ENCODE peak calls at places on chromosomes 12 and 14, in nine cellular contexts. W, D, A, P, Q, O, E, C and V are unnamed samples.

GRCh38 chr12:114673169-114673833 is 10.7 kb downstream of the TBX3 start:
- DNase-seq in O (peak; percentile 31), W (no peak), C (peak; percentile 82), D (no peak), A (peak; percentile 93), P (peak; percentile 80), E (peak; percentile 93), Q (no peak), V (no peak)

GRCh38 chr12:106754331-106754730 is 20.2 kb upstream of the RIC8B start:
- DNase-seq in C (no peak), O (no peak), Q (no peak), D (no peak), P (no peak), W (no peak), E (no peak), A (no peak), V (no peak)

GRCh38 chr14:79665556-79665955 is 545.7 kb downstream of the DIO2 start:
- DNase-seq in O (no peak), Q (no peak), W (no peak), P (no peak), E (no peak), C (no peak), A (no peak), D (no peak), V (no peak)

GRCh38 chr14:29865299-29865698 is 62.3 kb downstream of the PRKD1 start:
- DNase-seq in E (no peak), D (no peak), Q (no peak), C (no peak), W (no peak), O (no peak), P (peak; percentile 3), A (no peak), V (no peak)

GRCh38 chr14:92274055-92274454 is 48.9 kb upstream of the SLC24A4 start:
- DNase-seq in O (no peak), P (no peak), A (no peak), C (no peak), W (no peak), Q (no peak), D (no peak), E (no peak), V (no peak)

GRCh38 chr12:47378907-47379306 is 299.1 kb upstream of the AMIGO2 start:
- DNase-seq in P (peak; percentile 23), A (no peak), Q (no peak), C (no peak), E (peak; percentile 25), O (no peak), W (no peak), D (no peak), V (no peak)

GRCh38 chr12:73598626-73599025 is 939.0 kb upstream of the ATXN7L3B start:
- DNase-seq in E (no peak), C (no peak), W (no peak), D (no peak), A (peak; percentile 54), Q (no peak), P (no peak), O (no peak), V (no peak)

GRCh38 chr12:125287155-125287847 is 222.1 kb downstream of the AACS start:
- DNase-seq in W (no peak), A (no peak), C (no peak), P (no peak), D (no peak), Q (no peak), O (no peak), E (no peak), V (no peak)

GRCh38 chr12:110252716-110253115 is 28.3 kb upstream of the ATP2A2 start:
- DNase-seq in E (no peak), D (no peak), A (no peak), Q (no peak), W (no peak), P (no peak), O (no peak), C (peak; percentile 92), V (peak; percentile 77)

GRCh38 chr14:55508676-55509075 is 68.3 kb upstream of the TBPL2 start:
- DNase-seq in D (no peak), E (no peak), P (peak; percentile 34), W (no peak), C (no peak), O (no peak), Q (no peak), A (no peak), V (no peak)

GRCh38 chr14:32382704-32383103 is 53.6 kb downstream of the AKAP6 start:
- DNase-seq in P (no peak), E (no peak), A (peak; percentile 66), Q (no peak), D (no peak), W (no peak), O (no peak), C (peak; percentile 45), V (no peak)

GRCh38 chr14:56004807-56005579 is 113.2 kb upstream of the PELI2 start:
- DNase-seq in E (peak; percentile 77), A (peak; percentile 26), C (peak; percentile 29), O (no peak), D (peak; percentile 3), P (peak; percentile 86), Q (no peak), W (no peak), V (no peak)

GRCh38 chr14:86321151-86321550 is 791.2 kb downstream of the FLRT2 start:
- DNase-seq in C (no peak), O (no peak), A (no peak), P (no peak), E (peak; percentile 49), D (no peak), W (no peak), Q (no peak), V (no peak)

GRCh38 chr14:55245657-55246268 is 25.5 kb upstream of the FBXO34 start:
- DNase-seq in A (peak; percentile 22), W (no peak), Q (no peak), C (peak; percentile 38), O (no peak), E (peak; percentile 42), D (no peak), P (peak; percentile 30), V (no peak)

GRCh38 chr12:1592444-1593231 is 1.7 kb downstream of the FBXL14 start:
- DNase-seq in P (peak; percentile 66), C (peak; percentile 24), E (peak; percentile 84), O (no peak), D (peak; percentile 54), A (peak; percentile 60), Q (no peak), W (no peak), V (no peak)
- TF ChIP-seq CTCF in P (peak; percentile 19), C (no peak), E (peak; percentile 11), O (no peak), D (no peak), A (no peak), Q (no peak), W (no peak), V (peak; percentile 45)

GRCh38 chr12:94152292-94153083 is 4.1 kb downstream of the PLXNC1 start:
- DNase-seq in P (no peak), C (no peak), E (no peak), Q (peak; percentile 65), W (no peak), D (no peak), O (no peak), A (no peak), V (no peak)

GRCh38 chr12:94151577-94151976 is 3.2 kb downstream of the PLXNC1 start:
- DNase-seq in O (no peak), A (no peak), D (no peak), C (no peak), P (no peak), E (no peak), W (no peak), Q (peak; percentile 69), V (no peak)

GRCh38 chr12:94149781-94150482 is 1.6 kb downstream of the PLXNC1 start:
- DNase-seq in O (no peak), P (no peak), C (peak; percentile 72), D (no peak), W (no peak), Q (no peak), E (no peak), A (no peak), V (peak; percentile 77)

GRCh38 chr12:94148841-94149780 is 734 bp downstream of the PLXNC1 start:
- DNase-seq in A (peak; percentile 11), P (peak; percentile 40), Q (peak; percentile 69), C (peak; percentile 64), W (no peak), D (peak; percentile 38), O (no peak), E (peak; percentile 23), V (peak; percentile 92)

DNA sequence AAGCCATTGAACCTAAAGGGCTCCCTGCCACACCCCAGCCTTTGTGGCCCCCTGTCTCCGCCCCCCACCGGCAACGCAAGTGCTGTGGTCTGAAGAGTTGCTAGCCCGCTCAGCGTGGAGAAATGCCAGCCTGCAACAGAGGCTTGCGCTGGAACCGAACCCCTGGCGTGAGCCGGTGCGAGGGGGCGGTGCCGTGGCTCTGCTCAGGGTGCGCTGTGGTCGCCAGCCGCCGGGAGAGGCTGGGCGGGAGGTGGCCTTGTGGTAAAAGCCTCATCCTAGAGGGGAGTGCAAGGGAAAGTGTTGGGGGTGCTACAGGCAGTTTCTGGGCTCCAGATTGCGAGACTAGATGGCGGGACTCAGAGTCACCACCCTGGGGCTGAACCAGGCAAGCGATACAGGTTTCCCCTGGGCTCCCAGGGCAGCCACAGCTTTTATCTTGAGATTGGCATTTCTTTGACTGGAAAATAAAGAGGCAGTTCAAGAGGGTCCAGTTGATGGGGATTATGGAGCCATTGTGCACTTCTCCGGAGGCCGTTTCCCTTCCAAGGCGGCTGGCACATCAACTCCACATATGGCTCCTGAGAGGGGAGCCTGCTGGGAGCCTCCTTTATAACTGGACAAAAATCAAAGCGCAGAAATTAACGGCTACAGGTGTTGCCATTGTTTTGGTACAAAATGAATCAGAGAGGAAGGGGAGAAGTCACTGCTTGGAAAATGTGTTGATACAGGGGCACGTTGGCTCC is 2.3 kb downstream of the PLXNC1 start:
- DNase-seq in D (peak; percentile 25), O (no peak), E (no peak), W (no peak), A (no peak), C (peak; percentile 38), P (no peak), Q (peak; percentile 68), V (no peak)
- TF ChIP-seq CTCF in D (no peak), O (no peak), E (no peak), W (no peak), A (no peak), C (no peak), P (no peak), Q (no peak), V (no peak)

GRCh38 chr12:22702690-22703089 is 77.7 kb downstream of the ETNK1 start:
- DNase-seq in Q (no peak), C (no peak), A (peak; percentile 7), E (no peak), O (no peak), P (peak; percentile 20), D (no peak), W (no peak), V (no peak)
- TF ChIP-seq CTCF in Q (no peak), C (no peak), A (no peak), E (no peak), O (no peak), P (no peak), D (no peak), W (no peak), V (no peak)

DNA sequence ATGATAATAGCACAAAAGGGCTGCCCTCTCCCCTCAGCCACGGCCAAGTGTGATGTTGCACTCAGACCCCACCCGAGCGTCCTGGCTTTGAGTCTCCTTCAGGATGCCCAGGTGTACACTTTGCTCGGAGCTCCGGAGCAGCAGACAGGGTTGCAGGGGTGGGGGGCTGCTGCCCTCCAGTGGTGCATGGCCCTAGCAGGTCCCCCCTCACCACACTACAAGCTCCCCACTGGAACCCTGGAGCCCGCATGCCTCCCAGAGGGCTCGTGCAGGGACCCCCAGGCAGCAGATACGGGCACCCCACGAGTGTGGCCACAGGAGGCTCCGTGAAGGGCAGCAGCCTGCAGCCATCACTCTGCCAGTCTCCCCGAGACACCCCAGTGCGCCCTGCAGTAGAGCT is 69.9 kb upstream of the C14orf180 start:
- DNase-seq in A (no peak), W (no peak), P (no peak), D (no peak), C (no peak), E (no peak), Q (no peak), O (no peak), V (no peak)
- TF ChIP-seq CTCF in A (peak; percentile 4), W (no peak), P (no peak), D (no peak), C (no peak), E (no peak), Q (no peak), O (no peak), V (no peak)